ENCODE peak calls at places on chromosomes 13 and 19, in eight cellular contexts. V is astrocyte; R is stomach; Y is CD4-positive, alpha-beta memory T cell; C is left lung; S is small intestine; I is heart right ventricle; X is right atrium auricular region. K is an unnamed sample.

GRCh38 chr19:367561-367960 is 23.0 kb upstream of the MIER2 start:
- DNase-seq in V (no peak), R (no peak), Y (no peak), C (no peak), S (no peak), I (no peak), X (no peak), K (no peak)

GRCh38 chr13:42073683-42074082 is 25.2 kb downstream of the DGKH start:
- DNase-seq in V (no peak), R (no peak), Y (no peak), C (no peak), S (no peak), I (no peak), X (no peak), K (no peak)

GRCh38 chr19:29645911-29646310 is 19.4 kb upstream of the PLEKHF1 start:
- DNase-seq in V (peak), R (peak), Y (no peak), C (no peak), S (no peak), I (peak), X (peak), K (no peak)

GRCh38 chr19:38728752-38729541 is 15.3 kb downstream of the CAPN12 start:
- DNase-seq in V (no peak), R (no peak), Y (no peak), C (peak), S (no peak), I (no peak), X (no peak), K (no peak)

GRCh38 chr19:47032171-47032811 is 12.7 kb downstream of the NPAS1 start:
- DNase-seq in V (no peak), R (peak), Y (peak), C (peak), S (peak), I (peak), X (no peak), K (peak)

GRCh38 chr13:46145950-46146349 is 36.0 kb downstream of the LCP1 start:
- DNase-seq in V (no peak), R (no peak), Y (no peak), C (no peak), S (no peak), I (no peak), X (no peak), K (no peak)

GRCh38 chr19:20315543-20315942 is 148.5 kb downstream of the ZNF486 start:
- DNase-seq in V (no peak), R (no peak), Y (no peak), C (no peak), S (no peak), I (no peak), X (no peak), K (no peak)

GRCh38 chr19:46728208-46728607 is 11.3 kb upstream of the PRKD2 start:
- DNase-seq in V (no peak), R (no peak), Y (no peak), C (peak), S (no peak), I (peak), X (no peak), K (no peak)

GRCh38 chr13:50891206-50891605 is 18.4 kb upstream of the RNASEH2B start:
- DNase-seq in V (no peak), R (no peak), Y (no peak), C (no peak), S (no peak), I (no peak), X (no peak), K (no peak)

GRCh38 chr13:77868717-77869116 is 49.9 kb downstream of the EDNRB start:
- DNase-seq in V (no peak), R (no peak), Y (no peak), C (no peak), S (no peak), I (no peak), X (no peak), K (no peak)

GRCh38 chr13:112325941-112326645 is 50.1 kb upstream of the SPACA7 start:
- DNase-seq in V (no peak), R (no peak), Y (no peak), C (no peak), S (no peak), I (peak), X (no peak), K (no peak)

GRCh38 chr13:112843392-112844250 is 125.4 kb upstream of the MCF2L start:
- DNase-seq in V (no peak), R (no peak), Y (no peak), C (no peak), S (no peak), I (no peak), X (no peak), K (no peak)

GRCh38 chr19:38989066-38989605 is 13.6 kb upstream of the FBXO17 start:
- DNase-seq in V (peak), R (no peak), Y (no peak), C (no peak), S (no peak), I (no peak), X (no peak), K (no peak)

DNA sequence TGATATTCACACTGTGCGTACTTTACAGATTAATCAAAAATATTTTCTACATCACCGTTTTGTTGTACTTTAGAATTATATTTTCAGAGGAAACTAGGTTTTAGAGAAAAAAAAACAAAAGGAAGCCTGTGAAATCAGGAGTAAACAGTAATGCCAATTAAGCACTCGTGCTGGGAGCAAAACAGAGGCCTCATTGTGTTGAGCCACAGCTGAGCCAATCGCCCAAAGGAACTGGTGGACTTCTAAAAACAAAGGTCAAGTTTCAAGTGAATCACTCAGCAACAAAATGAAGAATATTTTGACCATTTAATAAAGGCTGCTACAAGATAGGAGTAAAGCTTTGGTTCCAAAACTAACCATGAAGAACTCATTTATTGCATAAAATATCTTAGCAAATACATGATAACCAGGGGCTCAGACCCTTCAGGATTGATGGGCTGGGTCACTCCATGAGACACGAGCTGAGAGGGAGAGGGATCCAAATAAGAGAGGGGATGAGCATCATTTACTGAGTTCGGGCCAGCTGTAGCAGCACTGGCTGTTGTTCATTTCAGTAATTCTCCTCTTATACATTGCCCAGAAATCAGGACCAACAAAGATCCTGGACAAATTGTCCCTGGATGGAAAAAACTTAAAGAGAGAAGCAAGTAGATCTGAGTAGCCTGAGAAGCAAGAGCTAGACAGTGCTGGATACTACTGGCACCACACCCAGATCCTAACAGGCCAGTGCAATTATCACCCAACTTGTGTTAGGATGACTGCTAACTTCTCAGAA is 8.3 kb upstream of the NALCN start:
- DNase-seq in V (no peak), R (no peak), Y (no peak), C (no peak), S (no peak), I (no peak), X (no peak), K (no peak)
- H3K27ac ChIP-seq in V (no peak), R (no peak), Y (no peak), C (no peak), S (no peak), I (no peak), X (peak), K (no peak)

DNA sequence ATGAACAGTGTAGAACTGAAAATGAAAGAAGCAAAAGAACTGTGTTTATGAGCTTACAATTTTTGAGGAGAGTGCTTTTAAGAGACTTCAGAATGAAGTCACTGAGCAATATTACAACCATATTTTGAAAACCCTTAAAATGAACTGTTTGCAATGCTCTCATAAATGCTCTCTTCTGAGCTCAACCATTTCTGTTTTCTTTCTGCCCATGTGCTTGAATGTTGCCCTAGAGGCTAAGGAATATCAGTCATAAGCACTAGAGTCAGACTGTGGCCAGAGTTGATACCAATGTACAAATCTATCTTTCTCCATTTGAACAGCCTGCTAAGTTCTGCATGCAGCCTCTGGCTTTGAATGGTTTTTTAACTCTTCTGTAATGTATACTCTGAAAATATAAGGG is 1092.8 kb downstream of the PCDH9 start:
- DNase-seq in V (no peak), R (no peak), Y (no peak), C (no peak), S (no peak), I (no peak), X (no peak), K (no peak)
- H3K27ac ChIP-seq in V (no peak), R (no peak), Y (no peak), C (no peak), S (no peak), I (no peak), X (no peak), K (no peak)

DNA sequence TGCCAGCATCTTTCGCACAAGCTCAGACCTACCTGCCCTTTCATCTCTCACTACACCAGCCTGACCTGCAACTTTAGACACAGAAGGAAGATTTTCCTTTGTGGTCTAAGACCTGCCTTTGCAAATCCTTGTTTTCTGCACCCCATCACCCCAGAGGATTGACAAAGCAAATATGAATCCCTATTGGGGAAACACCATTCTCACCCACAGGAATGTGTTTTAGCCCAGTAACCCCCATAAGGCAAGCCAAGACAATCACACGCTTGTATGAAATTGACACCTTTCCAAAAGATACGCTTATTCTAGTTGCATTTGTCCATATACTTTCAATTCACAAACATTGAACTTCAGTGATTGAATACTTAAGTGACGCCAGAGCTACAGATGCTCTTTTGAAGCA is 55.7 kb downstream of the SPATA13 start:
- DNase-seq in V (peak), R (no peak), Y (no peak), C (no peak), S (no peak), I (no peak), X (no peak), K (no peak)
- H3K27ac ChIP-seq in V (no peak), R (peak), Y (no peak), C (peak), S (no peak), I (no peak), X (peak), K (no peak)

DNA sequence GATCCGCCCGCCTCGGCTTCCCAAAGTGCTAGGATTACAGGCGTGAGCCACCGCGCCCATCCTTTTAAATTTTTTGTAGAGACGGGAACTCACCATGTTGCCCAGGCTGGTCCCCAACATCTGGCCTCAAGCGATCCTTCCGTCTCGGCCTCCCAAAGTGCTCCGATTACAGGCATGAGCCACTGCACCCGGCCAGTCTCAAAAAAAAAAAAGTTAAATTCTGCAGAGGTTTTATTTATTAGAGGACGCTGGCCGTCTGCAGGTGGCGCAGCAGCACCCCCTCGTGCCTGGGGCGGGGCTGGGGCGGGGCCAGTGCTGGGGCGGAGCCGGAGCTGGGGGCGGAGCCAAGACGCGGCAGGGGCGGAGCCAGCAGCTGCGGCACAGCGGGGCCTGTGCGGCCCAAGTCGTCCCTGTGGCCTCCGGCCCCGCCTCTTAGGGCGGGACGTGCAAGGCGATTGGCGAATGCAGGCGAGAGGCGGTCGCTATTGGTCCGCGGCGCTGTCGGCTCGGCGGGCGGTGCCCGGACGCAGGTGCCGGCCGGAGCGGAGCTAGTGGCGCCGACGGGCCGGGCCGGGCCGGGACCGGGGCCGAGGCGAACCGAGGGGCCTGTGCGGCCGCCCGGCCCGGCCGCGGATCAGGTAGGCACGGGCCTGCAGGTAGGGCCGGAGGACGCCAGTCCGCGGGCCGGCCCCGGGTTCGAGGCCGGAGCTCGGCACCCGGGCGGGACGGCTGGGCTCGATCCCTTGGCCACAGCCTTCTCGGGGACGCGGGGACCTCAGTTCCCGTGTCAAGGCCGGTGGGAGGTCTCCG is at the start of gene MARCHF2:
- DNase-seq in V (peak), R (peak), Y (peak), C (peak), S (peak), I (peak), X (peak), K (peak)
- H3K27ac ChIP-seq in V (no peak), R (peak), Y (peak), C (no peak), S (peak), I (peak), X (peak), K (peak)

DNA sequence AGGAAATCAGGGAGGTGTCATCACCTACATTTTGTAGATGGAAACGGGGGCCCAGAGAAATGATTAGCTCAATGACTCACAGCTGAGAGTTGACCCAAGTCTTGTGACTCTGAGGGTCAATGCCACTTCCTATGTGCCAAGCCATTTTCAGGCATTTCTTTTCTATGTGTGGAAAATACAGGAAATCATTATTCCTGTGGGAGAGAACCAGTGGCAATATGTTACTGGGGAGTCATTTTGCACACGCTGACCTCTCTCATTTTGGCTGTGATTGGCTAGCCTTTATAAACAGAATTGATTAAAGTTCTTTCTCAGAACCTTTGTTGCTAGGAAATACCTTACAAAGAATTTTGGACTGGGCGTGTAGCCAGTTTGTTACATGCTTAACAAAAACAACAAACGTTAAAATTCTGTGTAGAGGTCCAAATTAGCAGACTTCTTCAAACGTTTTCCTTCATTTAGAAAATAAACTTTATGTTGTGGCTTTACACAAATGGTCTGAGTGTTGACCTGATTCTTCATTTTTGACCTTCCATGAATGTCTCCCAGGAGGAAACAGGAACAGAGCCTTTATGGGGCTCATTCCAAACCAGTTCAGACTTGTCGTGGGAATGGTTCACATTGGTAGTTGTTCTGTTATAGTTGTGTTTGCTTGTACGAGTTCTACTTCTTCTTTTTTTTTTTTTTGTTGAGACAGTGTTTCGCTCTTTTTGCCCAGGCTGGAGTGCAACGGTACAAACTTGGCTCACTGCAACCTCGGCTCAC is 11.4 kb downstream of the PCCA start:
- DNase-seq in V (peak), R (peak), Y (no peak), C (no peak), S (peak), I (no peak), X (no peak), K (no peak)
- H3K27ac ChIP-seq in V (peak), R (peak), Y (no peak), C (peak), S (peak), I (peak), X (no peak), K (no peak)

GRCh38 chr13:114088234-114088633 is 44.2 kb downstream of the RASA3 start:
- DNase-seq in V (no peak), R (no peak), Y (no peak), C (no peak), S (no peak), I (no peak), X (peak), K (no peak)

GRCh38 chr13:114089341-114089740 is 43.1 kb downstream of the RASA3 start:
- DNase-seq in V (no peak), R (no peak), Y (no peak), C (no peak), S (no peak), I (no peak), X (peak), K (no peak)

GRCh38 chr13:114089751-114090400 is 42.5 kb downstream of the RASA3 start:
- DNase-seq in V (no peak), R (no peak), Y (no peak), C (no peak), S (no peak), I (no peak), X (peak), K (no peak)

GRCh38 chr13:114088863-114089262 is 43.6 kb downstream of the RASA3 start:
- DNase-seq in V (no peak), R (no peak), Y (no peak), C (no peak), S (no peak), I (no peak), X (peak), K (no peak)

DNA sequence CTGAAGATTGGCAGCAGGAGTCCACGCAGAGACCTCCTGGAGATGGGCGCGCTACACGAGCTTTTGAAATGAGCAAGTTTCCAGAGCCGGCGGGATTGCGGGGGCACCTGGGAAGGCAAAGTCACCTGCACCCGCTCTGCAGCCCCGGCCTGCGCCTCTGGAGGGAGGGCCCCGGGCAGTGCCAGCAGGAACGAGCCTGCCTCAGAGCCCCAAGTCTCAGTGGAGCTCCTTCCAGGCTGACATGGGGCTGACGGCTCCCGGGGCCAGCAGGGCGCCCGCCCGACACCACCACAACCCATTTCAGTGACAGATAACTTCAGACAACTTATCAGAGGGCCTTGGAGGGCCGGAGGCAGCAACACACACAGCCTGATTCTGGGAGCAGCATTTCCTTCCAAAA is 45.0 kb downstream of the RASA3 start:
- DNase-seq in V (no peak), R (peak), Y (no peak), C (no peak), S (no peak), I (no peak), X (peak), K (no peak)
- H3K27ac ChIP-seq in V (no peak), R (no peak), Y (no peak), C (no peak), S (no peak), I (no peak), X (no peak), K (no peak)

GRCh38 chr13:98955336-98955735 is 22.5 kb downstream of the DOCK9 start:
- DNase-seq in V (no peak), R (no peak), Y (no peak), C (no peak), S (no peak), I (no peak), X (no peak), K (no peak)

GRCh38 chr13:98950705-98951104 is 27.2 kb downstream of the DOCK9 start:
- DNase-seq in V (no peak), R (no peak), Y (no peak), C (no peak), S (no peak), I (no peak), X (no peak), K (no peak)

GRCh38 chr13:98947925-98948324 is 29.9 kb downstream of the DOCK9 start:
- DNase-seq in V (no peak), R (no peak), Y (no peak), C (no peak), S (no peak), I (no peak), X (no peak), K (no peak)

GRCh38 chr13:98954313-98954712 is 23.6 kb downstream of the DOCK9 start:
- DNase-seq in V (no peak), R (no peak), Y (no peak), C (no peak), S (no peak), I (no peak), X (no peak), K (no peak)

DNA sequence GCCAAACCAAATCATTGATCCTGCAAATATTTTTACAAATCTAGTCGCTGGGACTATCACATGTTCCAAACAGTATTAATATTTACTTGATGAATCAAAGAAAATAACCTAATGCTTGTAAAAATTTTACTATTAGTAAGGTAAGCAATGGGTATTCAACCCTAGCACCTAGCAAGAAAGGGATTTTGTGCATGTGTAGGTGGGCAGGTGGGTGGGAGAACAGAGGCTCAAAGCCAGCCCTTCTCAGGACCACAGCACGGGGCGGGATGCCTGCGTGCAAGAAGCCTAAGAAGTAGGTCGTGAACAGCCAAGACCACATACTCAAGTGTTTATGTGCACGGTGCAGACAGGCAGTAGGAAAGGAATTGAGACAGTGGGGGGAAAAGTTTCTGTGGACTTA is 26.6 kb downstream of the DOCK9 start:
- DNase-seq in V (no peak), R (no peak), Y (no peak), C (no peak), S (no peak), I (no peak), X (no peak), K (no peak)
- H3K27ac ChIP-seq in V (no peak), R (no peak), Y (no peak), C (no peak), S (no peak), I (no peak), X (no peak), K (no peak)

GRCh38 chr19:18406749-18407148 is 9.3 kb upstream of the LRRC25 start:
- DNase-seq in V (no peak), R (no peak), Y (no peak), C (no peak), S (no peak), I (no peak), X (no peak), K (no peak)

GRCh38 chr19:18412610-18413239 is 6.5 kb upstream of the SSBP4 start:
- DNase-seq in V (no peak), R (no peak), Y (no peak), C (peak), S (no peak), I (no peak), X (no peak), K (no peak)

GRCh38 chr19:18408053-18408476 is 10.6 kb upstream of the LRRC25 start:
- DNase-seq in V (no peak), R (peak), Y (no peak), C (peak), S (peak), I (peak), X (no peak), K (no peak)
- H3K27ac ChIP-seq in V (no peak), R (no peak), Y (no peak), C (no peak), S (no peak), I (no peak), X (no peak), K (no peak)